ENCODE peak calls at places on chromosomes 1 and 21, in six cellular contexts. B is stimulated activated CD4-positive, alpha-beta T cell treated with anti-CD3 and anti-CD28 coated beads, Interleukin-1b, Interleukin-23, amount 100 ng/mL, for 1 hour; G is NCI-H1417; C is NCI-H460; X is myocyte; M is Peyer's patch. T is an unnamed sample.

GRCh38 chr1:116169898-116170297 is 58.7 kb downstream of the MAB21L3 start:
- DNase-seq in G (no peak), C (no peak), X (no peak), B (no peak), M (no peak), T (no peak)

GRCh38 chr1:90708236-90708786 is 8.8 kb downstream of the BARHL2 start:
- DNase-seq in M (no peak), X (no peak), C (no peak), G (no peak), B (no peak), T (no peak)

GRCh38 chr1:6111991-6112689 is 66.5 kb downstream of the KCNAB2 start:
- DNase-seq in C (no peak), G (no peak), X (no peak), B (no peak), M (peak), T (no peak)

GRCh38 chr1:38242506-38242905 is 195.9 kb upstream of the POU3F1 start:
- DNase-seq in X (no peak), M (no peak), C (no peak), B (no peak), G (no peak), T (no peak)

GRCh38 chr21:15224346-15225086 is 159.7 kb upstream of the NRIP1 start:
- DNase-seq in X (peak), C (peak), B (no peak), G (no peak), M (no peak), T (no peak)

GRCh38 chr1:207866471-207867135 is 44.3 kb downstream of the CD34 start:
- DNase-seq in C (no peak), B (no peak), X (no peak), M (no peak), G (no peak), T (no peak)

GRCh38 chr1:234607091-234608025 is 2.6 kb downstream of the IRF2BP2 start:
- DNase-seq in G (peak), B (no peak), C (no peak), M (peak), X (peak), T (peak)

GRCh38 chr1:1290238-1290731 is 10.0 kb downstream of the SCNN1D start:
- DNase-seq in X (no peak), G (peak), C (peak), B (peak), M (peak), T (peak)

GRCh38 chr1:29641921-29642320 is 405.6 kb downstream of the PTPRU start:
- DNase-seq in X (no peak), B (no peak), G (no peak), C (no peak), M (no peak), T (no peak)

GRCh38 chr1:15691434-15692032 is 7.4 kb downstream of the PLEKHM2 start:
- DNase-seq in X (peak), B (no peak), M (no peak), C (no peak), G (no peak), T (no peak)

GRCh38 chr1:43525995-43526394 is 4.7 kb upstream of the PTPRF start:
- DNase-seq in C (peak), B (no peak), G (no peak), M (peak), X (peak), T (no peak)

GRCh38 chr21:14403681-14404318 is 20.9 kb upstream of the HSPA13 start:
- DNase-seq in B (no peak), X (peak), C (peak), G (peak), M (no peak), T (peak)

GRCh38 chr1:99119193-99119592 is 114.5 kb upstream of the PLPPR5 start:
- DNase-seq in B (no peak), C (no peak), G (no peak), X (peak), M (no peak), T (no peak)

GRCh38 chr1:107358611-107359342 is 217.9 kb downstream of the NTNG1 start:
- DNase-seq in B (no peak), G (no peak), C (no peak), X (no peak), M (no peak), T (peak)

GRCh38 chr1:149936076-149936991 is at the start of gene MTMR11:
- DNase-seq in B (no peak), M (peak), G (peak), X (peak), C (peak), T (no peak)

GRCh38 chr1:236168716-236169429 is 26.5 kb downstream of the GPR137B start:
- DNase-seq in C (peak), B (no peak), G (no peak), M (peak), X (no peak), T (no peak)

GRCh38 chr1:7549277-7549676 is 221.8 kb upstream of the VAMP3 start:
- DNase-seq in M (peak), C (peak), G (no peak), B (no peak), X (peak), T (no peak)